ENCODE peak calls at places on chromosomes 13 and 19, in six cellular contexts. F is ascending aorta, T is HL-60, H is lower lobe of right lung, J is substantia nigra, U is dorsolateral prefrontal cortex. Q is an unnamed sample.

GRCh38 chr13:45068036-45069001 is 52.0 kb upstream of the GTF2F2 start:
- DNase-seq in H (no peak), J (no peak), T (no peak), F (no peak), U (no peak), Q (no peak)

GRCh38 chr13:91017031-91017668 is 330.3 kb upstream of the MIR17HG start:
- DNase-seq in F (no peak), U (peak; percentile 43), J (peak; percentile 3), T (peak; percentile 7), H (peak; percentile 37), Q (no peak)

GRCh38 chr13:43584711-43585110 is 202.1 kb downstream of the ENOX1 start:
- DNase-seq in F (no peak), T (no peak), J (no peak), U (no peak), H (no peak), Q (no peak)

GRCh38 chr13:72782717-72783116 is 784 bp downstream of the PIBF1 start:
- DNase-seq in U (no peak), J (no peak), T (no peak), F (no peak), H (no peak), Q (no peak)

GRCh38 chr19:3842948-3843347 is 25.9 kb downstream of the ZFR2 start:
- DNase-seq in J (no peak), T (no peak), U (no peak), F (no peak), H (no peak), Q (no peak)

GRCh38 chr19:45824531-45825262 is 9.6 kb upstream of the RSPH6A start:
- DNase-seq in H (no peak), J (no peak), F (no peak), U (no peak), T (no peak), Q (no peak)

GRCh38 chr13:21759503-21759902 is 88.6 kb downstream of the FGF9 start:
- DNase-seq in T (no peak), F (no peak), H (no peak), J (no peak), U (no peak), Q (no peak)

GRCh38 chr13:67369895-67370660 is 139.9 kb upstream of the PCDH9 start:
- DNase-seq in H (no peak), F (no peak), J (no peak), T (no peak), U (no peak), Q (no peak)

GRCh38 chr13:44921931-44922758 is 67.1 kb downstream of the NUFIP1 start:
- DNase-seq in T (no peak), F (peak; percentile 57), U (no peak), J (no peak), H (no peak), Q (peak; percentile 62)

GRCh38 chr13:49986471-49986870 is 10.4 kb upstream of the TRIM13 start:
- DNase-seq in T (no peak), H (no peak), F (no peak), U (no peak), J (no peak), Q (no peak)

GRCh38 chr19:35897706-35898451 is 2.5 kb downstream of the NFKBID start:
- DNase-seq in H (no peak), U (no peak), T (no peak), J (no peak), F (no peak), Q (no peak)

GRCh38 chr19:54339646-54340358 is 840 bp upstream of the LILRA4 start:
- DNase-seq in J (peak; percentile 15), U (no peak), H (no peak), F (no peak), T (no peak), Q (no peak)

GRCh38 chr13:106496072-106496997 is 39.1 kb downstream of the EFNB2 start:
- DNase-seq in F (no peak), J (no peak), U (no peak), T (no peak), H (no peak), Q (no peak)

GRCh38 chr19:44909775-44910174 is 4.2 kb downstream of the APOE start:
- DNase-seq in J (no peak), H (no peak), F (no peak), T (no peak), U (no peak), Q (no peak)

GRCh38 chr13:98540476-98540875 is 36.4 kb downstream of the STK24 start:
- DNase-seq in T (no peak), F (no peak), U (no peak), H (no peak), J (no peak), Q (no peak)

GRCh38 chr13:64529874-64530485 is 2700.2 kb downstream of the PCDH9 start:
- DNase-seq in H (no peak), T (no peak), U (no peak), F (no peak), J (no peak), Q (no peak)

GRCh38 chr19:10352764-10353671 is 13.6 kb upstream of the ICAM3 start:
- DNase-seq in H (no peak), T (no peak), F (no peak), J (no peak), U (no peak), Q (no peak)

GRCh38 chr19:34274827-34275625 is 20.7 kb downstream of the GARRE1 start:
- DNase-seq in H (no peak), J (no peak), F (no peak), U (no peak), T (no peak), Q (no peak)

GRCh38 chr13:66965146-66965545 is 265.0 kb downstream of the PCDH9 start:
- DNase-seq in H (no peak), T (no peak), J (no peak), U (no peak), F (no peak), Q (no peak)

GRCh38 chr13:60335531-60335930 is 61.5 kb upstream of the TDRD3 start:
- DNase-seq in J (no peak), F (no peak), T (no peak), H (no peak), U (no peak), Q (no peak)

DNA sequence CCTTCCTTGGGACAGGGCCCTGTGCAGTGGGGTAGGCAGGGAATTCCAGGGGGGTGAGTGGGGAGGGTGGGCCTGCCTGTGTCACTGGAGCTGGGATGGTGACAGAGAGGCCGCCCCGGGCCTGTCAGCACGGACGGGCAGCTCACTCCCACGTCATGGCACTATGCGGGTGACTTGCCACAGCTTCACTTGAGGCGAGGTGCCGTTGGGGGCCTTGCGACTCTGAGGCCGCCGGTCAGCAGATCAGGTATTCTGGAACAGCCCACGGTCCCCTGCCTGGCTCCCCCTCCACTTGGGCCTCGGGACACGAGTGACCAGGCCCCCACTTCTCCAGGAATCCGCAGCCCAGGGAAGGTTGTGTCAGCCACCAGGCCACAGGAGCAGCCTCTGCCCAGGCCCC is 2.9 kb upstream of the MIDN start:
- DNase-seq in U (no peak), H (no peak), T (no peak), F (no peak), J (no peak), Q (no peak)
- H3K27ac ChIP-seq in U (peak overlapping the region; percentile 76), H (peak overlapping the region; percentile 81), T (no peak overlapping the region), F (peak overlapping the region; percentile 92), J (peak overlapping the region; percentile 86), Q (peak overlapping the region; percentile 100)

GRCh38 chr13:41952749-41953148 is 8.2 kb downstream of the VWA8 start:
- DNase-seq in T (no peak), H (no peak), U (no peak), F (no peak), J (no peak), Q (no peak)
- H3K27ac ChIP-seq in T (no peak overlapping the region), H (no peak overlapping the region), U (no peak overlapping the region), F (no peak overlapping the region), J (no peak overlapping the region), Q (no peak overlapping the region)

DNA sequence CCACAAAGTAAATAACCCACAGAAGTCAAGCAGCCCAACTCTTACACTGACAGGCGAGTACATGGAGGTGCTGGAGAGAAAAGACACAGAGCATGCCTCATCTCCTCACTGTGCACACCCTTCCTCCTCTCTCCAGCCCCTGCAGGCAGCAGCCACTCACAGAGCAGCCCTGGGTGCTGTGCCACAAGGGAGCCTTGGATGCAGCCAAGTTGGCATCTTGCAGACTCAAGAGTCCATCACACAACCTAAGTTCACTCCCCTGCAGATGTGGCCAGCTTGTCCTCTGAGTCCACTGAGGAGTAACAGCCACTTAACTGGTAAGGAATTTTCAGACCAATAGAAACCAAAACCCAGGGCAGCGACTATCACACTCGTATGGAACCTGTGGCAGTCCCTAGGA is 47.4 kb downstream of the BRD4 start:
- DNase-seq in F (no peak), U (no peak), J (no peak), H (no peak), T (no peak), Q (no peak)
- H3K27ac ChIP-seq in F (no peak overlapping the region), U (no peak overlapping the region), J (no peak overlapping the region), H (no peak overlapping the region), T (no peak overlapping the region), Q (no peak overlapping the region)

GRCh38 chr19:2774083-2774679 is 8.9 kb downstream of the SGTA start:
- DNase-seq in H (no peak), T (no peak), J (no peak), F (no peak), U (no peak), Q (no peak)

GRCh38 chr19:2771786-2772674 is 11.0 kb downstream of the SGTA start:
- DNase-seq in H (no peak), F (no peak), J (no peak), U (no peak), T (no peak), Q (no peak)

GRCh38 chr19:2777952-2778683 is 5.0 kb downstream of the SGTA start:
- DNase-seq in U (no peak), H (no peak), J (no peak), F (no peak), T (no peak), Q (no peak)

GRCh38 chr19:2775556-2776430 is 7.3 kb downstream of the SGTA start:
- DNase-seq in H (peak; percentile 84), U (peak; percentile 25), J (peak; percentile 24), T (peak; percentile 59), F (peak; percentile 27), Q (no peak)

DNA sequence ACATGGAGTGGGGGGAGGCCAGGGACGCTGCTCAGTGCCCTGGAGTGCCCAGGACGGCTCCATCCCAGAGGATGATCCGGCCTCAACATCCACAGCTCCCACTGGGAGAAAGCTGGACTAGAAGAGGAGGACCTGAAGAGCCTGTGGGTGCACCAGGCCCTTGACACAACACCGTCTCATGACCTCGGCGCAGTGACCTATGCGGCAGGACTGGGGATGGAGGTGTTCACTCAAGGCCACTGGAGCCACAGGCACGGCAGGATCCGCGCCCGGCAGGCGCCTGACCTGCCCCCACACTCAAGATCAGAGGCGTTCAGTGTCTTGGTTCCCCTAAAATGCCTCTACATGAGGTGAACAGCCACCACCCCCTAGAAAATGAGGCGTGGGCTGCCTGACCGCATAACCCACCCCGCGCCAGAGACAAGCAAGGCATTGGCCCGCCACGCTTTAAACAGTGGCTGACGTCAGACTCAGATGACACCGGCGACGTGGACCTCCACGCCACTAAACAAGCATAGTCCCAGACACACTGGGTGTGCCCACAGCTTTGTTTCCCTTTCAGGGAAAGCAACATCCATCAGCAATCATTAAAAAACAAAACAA is 8.0 kb downstream of the SGTA start:
- DNase-seq in U (no peak), T (no peak), J (peak; percentile 45), H (peak; percentile 73), F (no peak), Q (no peak)
- H3K27ac ChIP-seq in U (peak overlapping the region; percentile 41), T (no peak overlapping the region), J (peak overlapping the region; percentile 57), H (peak overlapping the region; percentile 88), F (peak overlapping the region; percentile 56), Q (no peak overlapping the region)

Q was measured in thoracic aorta.